ENCODE peak calls at places on chromosomes 11 and 22, in five cellular contexts. R, E, N, F and B are unnamed samples.

GRCh38 chr22:43331698-43332097 is 11.5 kb downstream of the SCUBE1 start:
- DNase-seq in R (no peak), E (no peak), N (no peak), F (no peak), B (no peak)

GRCh38 chr11:74147199-74147929 is 23.4 kb downstream of the C2CD3 start:
- DNase-seq in R (no peak), E (no peak), N (no peak), F (no peak), B (peak)

GRCh38 chr22:22746963-22747933 is 102.8 kb downstream of the GGTLC2 start:
- DNase-seq in R (no peak), E (no peak), N (no peak), F (no peak), B (no peak)

GRCh38 chr22:24053481-24054226 is 42.5 kb downstream of the CABIN1 start:
- DNase-seq in R (no peak), E (no peak), N (no peak), F (no peak), B (peak)

GRCh38 chr22:41075946-41076345 is 16.4 kb upstream of the EP300 start:
- DNase-seq in R (no peak), E (no peak), N (no peak), F (no peak), B (no peak)

GRCh38 chr11:87030458-87031054 is 7.2 kb upstream of the TMEM135 start:
- DNase-seq in R (no peak), E (no peak), N (no peak), F (no peak), B (peak)

GRCh38 chr11:83011333-83012167 is 60.1 kb downstream of the RAB30 start:
- DNase-seq in R (no peak), E (no peak), N (no peak), F (no peak), B (peak)

GRCh38 chr11:129484068-129484467 is 108.4 kb downstream of the BARX2 start:
- DNase-seq in R (no peak), E (no peak), N (no peak), F (no peak), B (no peak)

GRCh38 chr11:133955091-133955846 is 1.5 kb downstream of the IGSF9B start:
- DNase-seq in R (no peak), E (no peak), N (peak), F (no peak), B (no peak)

GRCh38 chr22:35947794-35948425 is 80.7 kb downstream of the RBFOX2 start:
- DNase-seq in R (no peak), E (no peak), N (no peak), F (no peak), B (peak)

GRCh38 chr22:26360169-26360885 is 68.7 kb upstream of the ASPHD2 start:
- DNase-seq in R (peak), E (peak), N (peak), F (peak), B (peak)

GRCh38 chr11:13338437-13339069 is 61.0 kb downstream of the BMAL1 start:
- DNase-seq in R (no peak), E (no peak), N (peak), F (peak), B (peak)

GRCh38 chr11:5818245-5818865 is 9.6 kb downstream of the OR52N2 start:
- DNase-seq in R (no peak), E (no peak), N (no peak), F (no peak), B (no peak)

GRCh38 chr11:62061356-62062222 is 62.2 kb upstream of the INCENP start:
- DNase-seq in R (no peak), E (no peak), N (no peak), F (no peak), B (peak)

GRCh38 chr11:67656278-67656922 is 5.9 kb upstream of the ACY3 start:
- DNase-seq in R (no peak), E (no peak), N (no peak), F (no peak), B (peak)